ENCODE peak calls at places on chromosomes 5 and 9, in nine cellular contexts. B is fibroblast of lung, H is K562, J is mammary epithelial cell, I is PC-3, R is IMR-90, W is neuronal stem cell, O is HepG2, N is SK-N-SH. A is an unnamed sample.

GRCh38 chr5:72015103-72015548 is 92.1 kb upstream of the MAP1B start:
- DNase-seq in B (peak), H (peak), J (peak), I (peak), R (peak), W (no peak), O (peak), N (peak), A (peak)

GRCh38 chr5:59608745-59609144 is 284.8 kb downstream of the PDE4D start:
- DNase-seq in B (peak), H (no peak), J (no peak), I (no peak), R (no peak), W (no peak), O (no peak), N (no peak), A (peak)

GRCh38 chr5:108079754-108080153 is 302.1 kb downstream of the FBXL17 start:
- DNase-seq in B (peak), H (no peak), J (no peak), I (peak), R (no peak), W (no peak), O (no peak), N (no peak), A (peak)

GRCh38 chr5:108801776-108802175 is 54.1 kb downstream of the FER start:
- DNase-seq in B (peak), H (no peak), J (peak), I (peak), R (peak), W (no peak), O (peak), N (no peak), A (peak)

GRCh38 chr9:13330396-13331004 is 51.0 kb upstream of the MPDZ start:
- DNase-seq in B (peak), H (no peak), J (no peak), I (no peak), R (no peak), W (no peak), O (no peak), N (peak), A (no peak)

GRCh38 chr5:126810983-126811382 is 34.0 kb downstream of the LMNB1 start:
- DNase-seq in B (no peak), H (no peak), J (no peak), I (no peak), R (no peak), W (no peak), O (no peak), N (no peak), A (no peak)

GRCh38 chr9:96854877-96855273 is 561 bp upstream of the ZNF782 start:
- DNase-seq in B (no peak), H (no peak), J (no peak), I (no peak), R (no peak), W (no peak), O (no peak), N (no peak), A (no peak)

GRCh38 chr9:9950813-9951212 is 662.0 kb downstream of the PTPRD start:
- DNase-seq in B (peak), H (no peak), J (no peak), I (no peak), R (peak), W (no peak), O (no peak), N (no peak), A (peak)

GRCh38 chr5:139061274-139061673 is 136.9 kb downstream of the SIL1 start:
- DNase-seq in B (peak), H (no peak), J (peak), I (peak), R (peak), W (no peak), O (peak), N (no peak), A (peak)

GRCh38 chr9:33415152-33416038 is 13.0 kb upstream of the AQP7 start:
- DNase-seq in B (peak), H (peak), J (peak), I (peak), R (peak), W (peak), O (peak), N (peak), A (peak)

GRCh38 chr9:33419904-33420303 is 17.5 kb upstream of the AQP7 start:
- DNase-seq in B (no peak), H (no peak), J (no peak), I (no peak), R (no peak), W (no peak), O (no peak), N (no peak), A (no peak)

GRCh38 chr9:33414263-33414662 is 11.9 kb upstream of the AQP7 start:
- DNase-seq in B (no peak), H (no peak), J (no peak), I (no peak), R (no peak), W (no peak), O (no peak), N (no peak), A (no peak)

GRCh38 chr9:33416996-33417395 is 14.6 kb upstream of the AQP7 start:
- DNase-seq in B (no peak), H (no peak), J (no peak), I (no peak), R (no peak), W (no peak), O (no peak), N (no peak), A (no peak)

GRCh38 chr9:33418090-33418489 is 15.7 kb upstream of the AQP7 start:
- DNase-seq in B (no peak), H (no peak), J (peak), I (no peak), R (no peak), W (no peak), O (no peak), N (no peak), A (no peak)
- H2AFZ ChIP-seq in B (no peak), H (no peak), J (peak), I (no peak), R (no peak), W (no peak), O (no peak), N (no peak), A (no peak)

GRCh38 chr9:5976668-5977397 is 38.6 kb downstream of the RANBP6 start:
- DNase-seq in B (no peak), H (no peak), J (peak), I (no peak), R (peak), W (no peak), O (no peak), N (no peak), A (no peak)
- H2AFZ ChIP-seq in B (peak), H (no peak), J (no peak), I (no peak), R (no peak), W (no peak), O (no peak), N (no peak), A (no peak)

DNA sequence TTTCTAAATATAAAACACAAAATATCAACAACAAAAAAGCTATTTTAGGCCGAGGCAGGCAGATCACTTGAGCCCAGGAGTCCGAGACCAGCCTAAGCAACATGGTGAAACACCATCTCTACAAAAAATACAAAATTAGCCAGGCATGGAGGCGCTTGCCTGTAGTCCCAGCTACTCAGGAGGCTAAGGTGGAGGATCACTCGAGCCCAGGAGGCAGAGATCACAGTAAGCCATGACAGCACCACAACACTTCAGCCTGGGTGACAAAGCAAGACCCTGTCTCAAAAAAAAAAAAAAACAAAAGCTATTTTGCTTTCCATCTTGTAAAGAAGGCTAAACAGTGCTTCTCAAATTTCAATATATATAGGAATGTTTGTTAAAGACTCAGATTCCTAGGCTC is 11.3 kb downstream of the C5orf15 start:
- DNase-seq in B (no peak), H (no peak), J (no peak), I (no peak), R (no peak), W (no peak), O (no peak), N (no peak), A (no peak)
- H2AFZ ChIP-seq in B (no peak), H (no peak), J (no peak), I (no peak), R (no peak), W (no peak), O (no peak), N (no peak), A (no peak)

GRCh38 chr9:88799706-88800682 is 191.3 kb upstream of the S1PR3 start:
- DNase-seq in B (no peak), H (peak), J (no peak), I (no peak), R (no peak), W (no peak), O (no peak), N (no peak), A (no peak)
- H2AFZ ChIP-seq in B (no peak), H (peak), J (no peak), I (no peak), R (peak), W (no peak), O (no peak), N (no peak), A (no peak)

GRCh38 chr5:77028631-77029375 is 1.4 kb upstream of the AGGF1 start:
- DNase-seq in B (no peak), H (no peak), J (no peak), I (no peak), R (no peak), W (no peak), O (no peak), N (no peak), A (no peak)
- H2AFZ ChIP-seq in B (no peak), H (peak), J (no peak), I (no peak), R (no peak), W (peak), O (no peak), N (no peak), A (peak)

DNA sequence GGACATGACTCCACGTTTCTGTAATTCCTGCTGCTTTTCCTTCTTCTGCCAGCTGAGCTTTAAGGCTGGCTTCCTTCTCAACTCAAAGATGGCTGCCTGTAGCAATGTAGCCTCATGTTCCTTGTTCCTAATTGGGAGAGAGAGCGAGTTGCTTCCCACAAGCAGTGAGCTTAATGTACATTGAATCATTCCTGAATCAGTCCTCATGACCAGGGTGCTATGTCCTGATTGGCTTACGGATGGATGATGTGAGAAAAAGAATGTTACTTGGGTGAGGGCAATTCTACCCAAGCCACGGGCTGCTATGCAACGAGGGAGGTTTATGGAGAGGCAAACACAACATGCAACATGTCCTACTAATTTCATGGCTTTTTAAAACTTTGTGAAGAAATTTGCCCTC is 356.2 kb downstream of the RASEF start:
- DNase-seq in B (peak), H (no peak), J (peak), I (no peak), R (no peak), W (no peak), O (no peak), N (no peak), A (no peak)
- H2AFZ ChIP-seq in B (no peak), H (no peak), J (no peak), I (no peak), R (no peak), W (no peak), O (no peak), N (no peak), A (no peak)

DNA sequence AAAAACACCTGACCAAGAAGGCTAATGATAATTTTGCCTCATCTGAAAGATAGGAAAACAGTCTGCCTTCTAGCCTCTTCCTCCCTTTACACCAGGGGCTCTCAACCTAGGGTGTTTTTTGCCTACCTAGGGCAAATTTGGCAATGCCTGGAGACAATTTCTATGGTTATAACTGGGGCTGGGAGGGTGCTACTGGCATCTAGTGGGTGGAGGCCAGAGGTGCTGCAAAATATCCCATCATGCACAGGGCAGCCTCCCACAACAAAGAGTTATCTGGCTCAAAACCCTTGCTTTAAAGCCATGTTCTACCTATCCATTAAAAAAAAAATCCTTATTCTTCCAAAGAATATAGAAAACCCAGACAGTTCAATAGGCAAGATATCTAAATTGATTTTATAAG is 45.0 kb upstream of the NR3C1 start:
- DNase-seq in B (no peak), H (no peak), J (no peak), I (no peak), R (no peak), W (no peak), O (no peak), N (no peak), A (no peak)
- H2AFZ ChIP-seq in B (no peak), H (no peak), J (no peak), I (no peak), R (peak), W (no peak), O (no peak), N (no peak), A (no peak)

DNA sequence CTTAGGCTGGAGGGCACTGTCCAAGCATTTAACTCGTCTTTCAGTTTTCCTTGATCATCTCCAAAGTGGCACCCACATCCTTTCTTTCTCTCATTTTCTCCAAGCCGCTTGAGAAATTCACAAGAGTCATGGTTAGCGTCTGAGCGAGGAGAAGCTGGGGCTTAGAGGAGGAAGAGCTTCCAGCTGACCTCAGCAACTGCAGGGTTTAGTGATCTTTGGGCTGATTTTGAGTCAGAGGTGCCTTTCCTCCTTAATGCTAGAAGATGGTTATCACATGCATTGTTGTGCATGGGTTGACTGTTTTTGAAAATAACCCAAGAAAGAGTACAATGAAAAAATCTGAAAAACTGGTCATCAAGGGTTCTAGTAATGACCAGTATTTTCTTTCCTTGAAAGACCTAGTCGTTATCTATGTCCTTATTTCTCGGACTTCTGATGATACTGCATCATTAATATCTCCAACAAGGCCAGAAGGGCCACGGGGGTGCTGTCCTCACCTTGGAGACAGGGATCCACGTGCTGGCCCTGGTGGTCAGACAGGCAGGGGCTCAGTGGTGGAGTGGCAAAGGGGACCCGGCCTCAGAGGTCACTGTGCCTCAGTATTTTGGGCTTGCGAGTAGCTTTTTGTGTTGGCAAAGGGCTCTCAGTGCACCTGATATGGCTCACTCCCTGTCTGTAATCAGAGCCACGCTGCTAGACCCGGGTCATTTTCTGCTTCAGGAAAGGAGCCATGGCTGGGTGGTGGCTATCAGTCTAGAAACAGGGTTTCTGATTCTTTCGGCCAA is 134.9 kb downstream of the GADD45G start:
- DNase-seq in B (no peak), H (no peak), J (no peak), I (no peak), R (no peak), W (no peak), O (no peak), N (no peak), A (no peak)
- H2AFZ ChIP-seq in B (no peak), H (no peak), J (no peak), I (no peak), R (no peak), W (no peak), O (no peak), N (no peak), A (no peak)

DNA sequence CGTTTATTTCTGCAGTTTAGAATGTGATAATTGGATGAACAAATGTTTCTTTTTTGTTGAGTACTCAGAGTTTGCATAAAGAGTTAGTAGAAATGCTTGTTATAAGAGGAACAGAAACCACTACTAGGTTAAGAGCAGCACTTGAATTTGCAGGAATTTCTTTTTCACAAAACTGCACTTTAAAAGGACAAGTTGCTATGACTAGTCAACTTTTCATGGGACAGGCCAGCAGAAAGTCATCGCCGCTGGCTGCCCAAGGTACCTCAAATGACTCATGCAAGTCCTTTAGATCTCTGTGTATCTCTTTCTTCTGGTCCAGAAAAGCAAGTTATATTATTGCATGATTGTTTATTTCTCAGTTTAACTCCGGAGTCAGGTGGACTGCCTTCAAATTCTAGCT is 97.3 kb upstream of the HMHB1 start:
- DNase-seq in B (peak), H (no peak), J (no peak), I (peak), R (peak), W (no peak), O (no peak), N (no peak), A (peak)
- H2AFZ ChIP-seq in B (no peak), H (no peak), J (no peak), I (no peak), R (no peak), W (no peak), O (no peak), N (no peak), A (no peak)

GRCh38 chr5:135318037-135318436 is 81.0 kb downstream of the MACROH2A1 start:
- DNase-seq in B (no peak), H (no peak), J (no peak), I (no peak), R (no peak), W (no peak), O (no peak), N (no peak), A (no peak)

GRCh38 chr5:135319928-135320606 is 79.0 kb downstream of the MACROH2A1 start:
- DNase-seq in B (no peak), H (no peak), J (no peak), I (no peak), R (no peak), W (no peak), O (no peak), N (no peak), A (no peak)

GRCh38 chr5:135319458-135319857 is 79.6 kb downstream of the MACROH2A1 start:
- DNase-seq in B (no peak), H (no peak), J (no peak), I (no peak), R (no peak), W (no peak), O (no peak), N (no peak), A (no peak)

GRCh38 chr5:135317286-135317685 is 81.7 kb downstream of the MACROH2A1 start:
- DNase-seq in B (no peak), H (no peak), J (no peak), I (no peak), R (no peak), W (no peak), O (no peak), N (no peak), A (no peak)

DNA sequence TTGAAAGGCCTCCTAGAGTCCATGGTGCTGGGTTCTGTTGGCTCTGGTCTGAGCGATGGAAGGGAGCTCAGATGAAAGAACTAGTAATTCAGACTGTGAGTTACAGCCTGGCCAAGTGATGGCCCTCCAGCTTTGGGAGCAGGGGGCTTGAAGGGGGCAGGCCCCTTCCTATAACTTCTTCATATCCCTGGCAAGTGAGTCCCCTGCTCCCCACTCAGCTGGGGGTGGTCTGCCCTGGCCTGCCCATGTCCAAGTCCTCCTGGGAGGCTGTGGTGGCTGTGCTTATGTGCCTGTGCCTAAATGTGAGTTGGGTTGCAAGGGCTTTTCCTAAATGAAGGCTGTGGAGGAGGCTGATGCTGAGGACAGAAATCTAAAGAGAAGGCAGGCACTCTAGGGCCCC is 80.1 kb downstream of the MACROH2A1 start:
- DNase-seq in B (no peak), H (no peak), J (no peak), I (no peak), R (no peak), W (no peak), O (no peak), N (no peak), A (no peak)
- H2AFZ ChIP-seq in B (no peak), H (no peak), J (no peak), I (no peak), R (no peak), W (no peak), O (no peak), N (no peak), A (no peak)

A was measured in GM23248.